ENCODE peak calls at places on chromosomes 11 and 22, in eight cellular contexts. One of them, this sample, is unnamed.

GRCh38 chr11:105673089-105673488 is 63.2 kb downstream of the GRIA4 start:
- DNase-seq in HS-5: no peak
- DNase-seq in GDM1: peak
- DNase-seq in activated naive CD8-positive, alpha-beta T cell treated with anti-CD3 and anti-CD28 coated beads, Interleukin-2, amount 50 U/mL, for 24 hours: peak
- DNase-seq in stimulated activated CD4-positive, alpha-beta T cell treated with anti-CD3 and anti-CD28 coated beads, TNF-alpha, amount 100 ng/mL, for 48 hours: no peak
- DNase-seq in NCI-H2171: no peak
- DNase-seq in LHCN-M2: peak
- DNase-seq in hypothalamus: no peak
- DNase-seq in this sample: no peak

GRCh38 chr11:469684-470667 is 19.9 kb downstream of the PTDSS2 start:
- DNase-seq in HS-5: no peak
- DNase-seq in GDM1: no peak
- DNase-seq in LHCN-M2: peak
- DNase-seq in activated naive CD8-positive, alpha-beta T cell treated with anti-CD3 and anti-CD28 coated beads, Interleukin-2, amount 50 U/mL, for 24 hours: no peak
- DNase-seq in hypothalamus: peak
- DNase-seq in stimulated activated CD4-positive, alpha-beta T cell treated with anti-CD3 and anti-CD28 coated beads, TNF-alpha, amount 100 ng/mL, for 48 hours: no peak
- DNase-seq in NCI-H2171: no peak
- DNase-seq in this sample: no peak

GRCh38 chr11:76190376-76190775 is 15.9 kb downstream of the WNT11 start:
- DNase-seq in activated naive CD8-positive, alpha-beta T cell treated with anti-CD3 and anti-CD28 coated beads, Interleukin-2, amount 50 U/mL, for 24 hours: no peak
- DNase-seq in LHCN-M2: no peak
- DNase-seq in GDM1: no peak
- DNase-seq in hypothalamus: no peak
- DNase-seq in NCI-H2171: no peak
- DNase-seq in HS-5: no peak
- DNase-seq in stimulated activated CD4-positive, alpha-beta T cell treated with anti-CD3 and anti-CD28 coated beads, TNF-alpha, amount 100 ng/mL, for 48 hours: no peak
- DNase-seq in this sample: no peak

GRCh38 chr11:99316761-99317475 is 296.2 kb downstream of the CNTN5 start:
- DNase-seq in LHCN-M2: peak
- DNase-seq in stimulated activated CD4-positive, alpha-beta T cell treated with anti-CD3 and anti-CD28 coated beads, TNF-alpha, amount 100 ng/mL, for 48 hours: no peak
- DNase-seq in activated naive CD8-positive, alpha-beta T cell treated with anti-CD3 and anti-CD28 coated beads, Interleukin-2, amount 50 U/mL, for 24 hours: no peak
- DNase-seq in NCI-H2171: peak
- DNase-seq in hypothalamus: no peak
- DNase-seq in HS-5: no peak
- DNase-seq in GDM1: no peak
- DNase-seq in this sample: no peak

GRCh38 chr11:6229911-6230310 is 4.5 kb downstream of the FHIP1B start:
- DNase-seq in stimulated activated CD4-positive, alpha-beta T cell treated with anti-CD3 and anti-CD28 coated beads, TNF-alpha, amount 100 ng/mL, for 48 hours: no peak
- DNase-seq in NCI-H2171: no peak
- DNase-seq in LHCN-M2: no peak
- DNase-seq in hypothalamus: no peak
- DNase-seq in GDM1: no peak
- DNase-seq in HS-5: no peak
- DNase-seq in activated naive CD8-positive, alpha-beta T cell treated with anti-CD3 and anti-CD28 coated beads, Interleukin-2, amount 50 U/mL, for 24 hours: no peak
- DNase-seq in this sample: peak

GRCh38 chr22:20015971-20016733 is 471 bp downstream of the ARVCF start:
- DNase-seq in stimulated activated CD4-positive, alpha-beta T cell treated with anti-CD3 and anti-CD28 coated beads, TNF-alpha, amount 100 ng/mL, for 48 hours: peak
- DNase-seq in LHCN-M2: no peak
- DNase-seq in GDM1: no peak
- DNase-seq in activated naive CD8-positive, alpha-beta T cell treated with anti-CD3 and anti-CD28 coated beads, Interleukin-2, amount 50 U/mL, for 24 hours: peak
- DNase-seq in HS-5: no peak
- DNase-seq in NCI-H2171: peak
- DNase-seq in hypothalamus: no peak
- DNase-seq in this sample: no peak

GRCh38 chr22:31089101-31090100 is 8.3 kb downstream of the SMTN start:
- DNase-seq in LHCN-M2: no peak
- DNase-seq in NCI-H2171: no peak
- DNase-seq in activated naive CD8-positive, alpha-beta T cell treated with anti-CD3 and anti-CD28 coated beads, Interleukin-2, amount 50 U/mL, for 24 hours: peak
- DNase-seq in hypothalamus: no peak
- DNase-seq in HS-5: no peak
- DNase-seq in stimulated activated CD4-positive, alpha-beta T cell treated with anti-CD3 and anti-CD28 coated beads, TNF-alpha, amount 100 ng/mL, for 48 hours: no peak
- DNase-seq in GDM1: no peak
- DNase-seq in this sample: no peak

GRCh38 chr11:30758012-30758411 is 171.9 kb upstream of the MPPED2 start:
- DNase-seq in stimulated activated CD4-positive, alpha-beta T cell treated with anti-CD3 and anti-CD28 coated beads, TNF-alpha, amount 100 ng/mL, for 48 hours: no peak
- DNase-seq in activated naive CD8-positive, alpha-beta T cell treated with anti-CD3 and anti-CD28 coated beads, Interleukin-2, amount 50 U/mL, for 24 hours: no peak
- DNase-seq in LHCN-M2: peak
- DNase-seq in HS-5: no peak
- DNase-seq in GDM1: peak
- DNase-seq in NCI-H2171: no peak
- DNase-seq in hypothalamus: no peak
- DNase-seq in this sample: no peak

GRCh38 chr22:50112151-50113118 is 22.6 kb downstream of the MOV10L1 start:
- DNase-seq in activated naive CD8-positive, alpha-beta T cell treated with anti-CD3 and anti-CD28 coated beads, Interleukin-2, amount 50 U/mL, for 24 hours: peak
- DNase-seq in NCI-H2171: no peak
- DNase-seq in stimulated activated CD4-positive, alpha-beta T cell treated with anti-CD3 and anti-CD28 coated beads, TNF-alpha, amount 100 ng/mL, for 48 hours: no peak
- DNase-seq in GDM1: peak
- DNase-seq in hypothalamus: no peak
- DNase-seq in HS-5: no peak
- DNase-seq in LHCN-M2: peak
- DNase-seq in this sample: no peak

GRCh38 chr11:94851864-94852581 is 83.9 kb downstream of the AMOTL1 start:
- DNase-seq in stimulated activated CD4-positive, alpha-beta T cell treated with anti-CD3 and anti-CD28 coated beads, TNF-alpha, amount 100 ng/mL, for 48 hours: no peak
- DNase-seq in LHCN-M2: no peak
- DNase-seq in activated naive CD8-positive, alpha-beta T cell treated with anti-CD3 and anti-CD28 coated beads, Interleukin-2, amount 50 U/mL, for 24 hours: no peak
- DNase-seq in NCI-H2171: peak
- DNase-seq in hypothalamus: no peak
- DNase-seq in GDM1: no peak
- DNase-seq in HS-5: no peak
- DNase-seq in this sample: no peak

GRCh38 chr22:38981659-38982007 is 514 bp upstream of the APOBEC3B start:
- DNase-seq in NCI-H2171: no peak
- DNase-seq in GDM1: no peak
- DNase-seq in hypothalamus: no peak
- DNase-seq in stimulated activated CD4-positive, alpha-beta T cell treated with anti-CD3 and anti-CD28 coated beads, TNF-alpha, amount 100 ng/mL, for 48 hours: no peak
- DNase-seq in LHCN-M2: no peak
- DNase-seq in HS-5: no peak
- DNase-seq in activated naive CD8-positive, alpha-beta T cell treated with anti-CD3 and anti-CD28 coated beads, Interleukin-2, amount 50 U/mL, for 24 hours: no peak
- DNase-seq in this sample: no peak

GRCh38 chr11:131079036-131079435 is 162.8 kb upstream of the SNX19 start:
- DNase-seq in NCI-H2171: no peak
- DNase-seq in LHCN-M2: no peak
- DNase-seq in stimulated activated CD4-positive, alpha-beta T cell treated with anti-CD3 and anti-CD28 coated beads, TNF-alpha, amount 100 ng/mL, for 48 hours: no peak
- DNase-seq in hypothalamus: no peak
- DNase-seq in activated naive CD8-positive, alpha-beta T cell treated with anti-CD3 and anti-CD28 coated beads, Interleukin-2, amount 50 U/mL, for 24 hours: no peak
- DNase-seq in GDM1: no peak
- DNase-seq in HS-5: no peak
- DNase-seq in this sample: no peak

GRCh38 chr11:103676413-103676812 is 360.0 kb upstream of the DDI1 start:
- DNase-seq in HS-5: no peak
- DNase-seq in stimulated activated CD4-positive, alpha-beta T cell treated with anti-CD3 and anti-CD28 coated beads, TNF-alpha, amount 100 ng/mL, for 48 hours: no peak
- DNase-seq in LHCN-M2: no peak
- DNase-seq in GDM1: no peak
- DNase-seq in hypothalamus: no peak
- DNase-seq in NCI-H2171: no peak
- DNase-seq in activated naive CD8-positive, alpha-beta T cell treated with anti-CD3 and anti-CD28 coated beads, Interleukin-2, amount 50 U/mL, for 24 hours: no peak
- DNase-seq in this sample: no peak

GRCh38 chr22:32695451-32695891 is 106.0 kb upstream of the TIMP3 start:
- DNase-seq in GDM1: no peak
- DNase-seq in LHCN-M2: peak
- DNase-seq in activated naive CD8-positive, alpha-beta T cell treated with anti-CD3 and anti-CD28 coated beads, Interleukin-2, amount 50 U/mL, for 24 hours: no peak
- DNase-seq in hypothalamus: no peak
- DNase-seq in HS-5: peak
- DNase-seq in NCI-H2171: no peak
- DNase-seq in stimulated activated CD4-positive, alpha-beta T cell treated with anti-CD3 and anti-CD28 coated beads, TNF-alpha, amount 100 ng/mL, for 48 hours: no peak
- DNase-seq in this sample: no peak

GRCh38 chr22:17243524-17243923 is 24.3 kb upstream of the ADA2 start:
- DNase-seq in NCI-H2171: no peak
- DNase-seq in hypothalamus: no peak
- DNase-seq in HS-5: no peak
- DNase-seq in GDM1: no peak
- DNase-seq in activated naive CD8-positive, alpha-beta T cell treated with anti-CD3 and anti-CD28 coated beads, Interleukin-2, amount 50 U/mL, for 24 hours: no peak
- DNase-seq in LHCN-M2: peak
- DNase-seq in stimulated activated CD4-positive, alpha-beta T cell treated with anti-CD3 and anti-CD28 coated beads, TNF-alpha, amount 100 ng/mL, for 48 hours: no peak
- DNase-seq in this sample: no peak

GRCh38 chr11:132139181-132139580 is 768.8 kb downstream of the NTM start:
- DNase-seq in NCI-H2171: no peak
- DNase-seq in stimulated activated CD4-positive, alpha-beta T cell treated with anti-CD3 and anti-CD28 coated beads, TNF-alpha, amount 100 ng/mL, for 48 hours: no peak
- DNase-seq in GDM1: no peak
- DNase-seq in LHCN-M2: no peak
- DNase-seq in hypothalamus: no peak
- DNase-seq in activated naive CD8-positive, alpha-beta T cell treated with anti-CD3 and anti-CD28 coated beads, Interleukin-2, amount 50 U/mL, for 24 hours: no peak
- DNase-seq in HS-5: no peak
- DNase-seq in this sample: no peak

This sample was measured in effector memory CD8-positive, alpha-beta T cell.